ENCODE peak calls at places on chromosomes 3 and 15, in seven cellular contexts. F is tibial nerve, T is GM12878, J is transverse colon, M is adrenal gland, K is HepG2, C is prostate gland. G is an unnamed sample. For H3K4me1, the result is how much of the 10 kb centered on the place peaks cover.

GRCh38 chr3:61682671-61683408 is 121.5 kb downstream of the PTPRG start:
- DNase-seq in F (peak), T (no peak), J (no peak), M (no peak), K (no peak), C (no peak), G (no peak)

GRCh38 chr3:50192689-50193141 is 1.3 kb downstream of the GNAT1 start:
- DNase-seq in F (peak), T (peak), J (peak), M (peak), K (peak), C (peak), G (no peak)

GRCh38 chr3:73624363-73625123 is at the start of gene PDZRN3:
- DNase-seq in F (peak), T (no peak), J (peak), M (peak), K (no peak), C (peak), G (peak)

GRCh38 chr3:10238330-10238995 is 9.8 kb upstream of the TATDN2 start:
- DNase-seq in F (no peak), T (no peak), J (no peak), M (no peak), K (no peak), C (no peak), G (no peak)

GRCh38 chr3:105606052-105606451 is 239.3 kb downstream of the ALCAM start:
- DNase-seq in F (no peak), T (no peak), J (no peak), M (no peak), K (no peak), C (no peak), G (no peak)

GRCh38 chr15:29129221-29129620 is 140.4 kb downstream of the NSMCE3 start:
- DNase-seq in F (no peak), T (no peak), J (no peak), M (no peak), K (no peak), C (no peak), G (no peak)

GRCh38 chr3:8845641-8846040 is 76.2 kb upstream of the OXTR start:
- DNase-seq in F (no peak), T (no peak), J (no peak), M (no peak), K (no peak), C (no peak), G (no peak)

GRCh38 chr15:52857937-52858336 is 67.8 kb upstream of the ONECUT1 start:
- DNase-seq in F (no peak), T (no peak), J (no peak), M (no peak), K (no peak), C (no peak), G (no peak)

GRCh38 chr3:187741403-187742350 is 3.6 kb downstream of the BCL6 start:
- DNase-seq in F (peak), T (no peak), J (peak), M (peak), K (peak), C (peak), G (peak)

GRCh38 chr3:139202226-139202958 is 141.4 kb upstream of the MRPS22 start:
- DNase-seq in F (no peak), T (no peak), J (peak), M (no peak), K (peak), C (no peak), G (no peak)

GRCh38 chr3:94694894-94695293 is 632.0 kb downstream of the NSUN3 start:
- DNase-seq in F (no peak), T (no peak), J (no peak), M (no peak), K (no peak), C (no peak), G (no peak)

GRCh38 chr3:124918524-124918923 is 16.0 kb downstream of the MUC13 start:
- DNase-seq in F (no peak), T (no peak), J (no peak), M (no peak), K (no peak), C (no peak), G (peak)

GRCh38 chr15:40112789-40113188 is 4.1 kb upstream of the BMF start:
- DNase-seq in F (no peak), T (no peak), J (no peak), M (no peak), K (no peak), C (no peak), G (no peak)

GRCh38 chr15:40108855-40109735 is at the start of gene BMF:
- DNase-seq in F (peak), T (peak), J (peak), M (peak), K (peak), C (peak), G (peak)

GRCh38 chr15:40114218-40114617 is 5.5 kb upstream of the BMF start:
- DNase-seq in F (no peak), T (no peak), J (no peak), M (peak), K (no peak), C (no peak), G (peak)

GRCh38 chr15:40110866-40111550 is 2.3 kb upstream of the BMF start:
- DNase-seq in F (no peak), T (no peak), J (no peak), M (no peak), K (no peak), C (no peak), G (no peak)

DNA sequence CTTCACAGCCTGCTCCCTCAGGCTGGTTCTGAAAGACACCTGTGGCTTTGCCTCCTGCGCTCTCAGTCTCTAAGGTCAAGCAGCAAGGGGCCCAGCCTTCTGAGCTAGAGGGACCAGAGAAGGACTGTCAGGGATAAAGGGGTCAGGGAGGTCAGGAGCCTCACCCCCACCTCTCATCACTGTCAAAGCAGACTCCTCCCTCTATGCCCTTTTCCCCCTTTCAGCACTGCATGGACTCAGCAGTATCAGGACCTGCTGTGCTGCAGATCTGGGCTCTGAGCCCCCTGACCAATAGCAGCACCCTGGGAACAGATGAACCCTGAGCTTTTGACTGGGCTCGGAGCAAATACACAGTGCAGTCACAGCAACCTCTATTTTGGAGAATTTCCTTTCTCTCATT is 3.2 kb upstream of the BMF start:
- DNase-seq in F (no peak), T (no peak), J (no peak), M (no peak), K (no peak), C (no peak), G (no peak)
- H3K4me1 ChIP-seq in F (under half), T (under half), J (under half), M (under half), K (half or more), C (under half), G (under half)

DNA sequence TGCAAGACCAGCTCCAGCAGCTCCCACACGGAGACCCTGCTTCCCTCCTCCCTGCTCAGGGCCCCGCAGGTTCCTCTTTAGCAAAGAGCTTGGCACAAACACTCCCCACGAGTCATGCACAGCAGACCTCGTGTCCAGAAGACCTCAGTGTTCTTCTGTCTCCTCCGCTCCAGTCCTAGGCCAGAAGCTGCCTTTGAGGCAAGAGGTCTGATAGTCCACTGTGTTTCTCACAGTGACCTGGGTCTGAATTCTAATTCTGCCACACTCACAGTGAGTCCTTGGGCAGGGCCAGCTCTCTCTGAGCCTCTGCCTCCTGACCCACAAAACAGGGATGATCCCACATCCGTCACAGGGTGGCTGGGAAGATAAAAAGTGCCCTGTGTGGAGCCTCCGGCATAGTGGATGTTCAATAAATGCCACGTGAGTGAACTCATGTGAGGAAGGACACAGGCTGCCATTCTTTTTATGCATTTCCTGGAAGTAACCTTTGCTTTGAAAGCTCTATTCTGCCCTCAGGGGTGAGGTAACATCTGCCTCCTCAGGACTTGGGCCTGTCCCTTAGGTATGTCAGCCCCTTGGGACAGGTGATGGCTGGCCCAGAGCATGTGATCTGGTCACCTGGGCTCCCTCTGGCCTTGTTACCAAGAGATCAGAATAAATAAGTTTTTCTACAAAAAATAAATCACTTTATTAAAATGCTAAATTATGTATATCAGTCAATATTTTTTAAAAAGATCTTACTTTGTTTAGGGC is 7.6 kb downstream of the RAB6B start:
- DNase-seq in F (no peak), T (no peak), J (no peak), M (no peak), K (no peak), C (no peak), G (no peak)
- H3K4me3 ChIP-seq in F (no peak), T (no peak), J (no peak), M (no peak), K (no peak), C (no peak), G (no peak)

DNA sequence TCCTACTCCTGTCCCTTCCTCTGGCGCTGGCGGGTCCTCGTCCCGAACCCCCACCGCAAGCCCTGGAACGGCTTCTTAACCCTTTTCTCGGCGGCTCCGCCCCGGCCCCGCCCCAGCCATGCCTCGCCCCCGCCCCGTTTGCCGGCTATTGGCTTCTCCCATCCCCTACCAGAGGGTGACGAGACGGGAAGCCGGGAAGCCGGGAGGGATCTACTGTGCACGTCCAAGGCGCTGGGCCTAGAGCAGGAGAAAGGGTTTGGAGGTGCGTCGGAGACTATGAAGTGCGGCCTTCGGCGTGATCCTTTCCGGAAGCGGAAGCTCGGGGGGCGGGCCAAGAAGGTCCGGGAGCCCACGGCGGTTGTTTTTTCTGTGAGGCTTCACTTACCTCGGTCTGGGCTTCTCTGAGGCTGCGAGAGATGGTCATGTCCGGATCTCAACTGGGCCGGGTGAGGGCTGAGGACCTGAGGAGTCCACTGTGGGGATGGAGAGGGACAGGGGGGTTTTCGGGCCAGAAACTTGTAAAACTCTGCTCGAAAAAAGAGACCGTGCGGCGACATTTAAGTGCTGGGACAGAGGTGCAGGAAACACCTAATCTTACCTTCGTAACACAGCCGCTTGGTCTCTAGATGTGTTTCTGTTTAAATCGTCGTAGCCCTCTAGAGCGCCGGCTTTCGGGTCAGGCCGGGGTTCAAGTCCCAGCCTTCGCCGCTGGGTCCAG is 21.4 kb downstream of the ROPN1B start:
- DNase-seq in F (peak), T (peak), J (peak), M (peak), K (peak), C (peak), G (peak)
- TF ChIP-seq POLR2A in F (peak), T (peak), J (peak), M (peak), K (peak), C (peak), G (peak)

GRCh38 chr3:52530918-52531635 is 2.6 kb downstream of the NT5DC2 start:
- DNase-seq in F (no peak), T (no peak), J (no peak), M (peak), K (no peak), C (no peak), G (no peak)
- H3K4me1 ChIP-seq in F (half or more), T (under half), J (under half), M (under half), K (half or more), C (under half), G (under half)

GRCh38 chr15:79779739-79780138 is 117.1 kb downstream of the MTHFS start:
- DNase-seq in F (no peak), T (peak), J (no peak), M (no peak), K (no peak), C (no peak), G (no peak)
- H3K4me3 ChIP-seq in F (no peak), T (no peak), J (no peak), M (no peak), K (no peak), C (no peak), G (no peak)

GRCh38 chr3:182315313-182315712 is 478.0 kb upstream of the ATP11B start:
- DNase-seq in F (no peak), T (no peak), J (no peak), M (no peak), K (no peak), C (no peak), G (no peak)
- TF ChIP-seq POLR2A in F (no peak), T (no peak), J (no peak), M (no peak), K (no peak), C (no peak), G (no peak)

DNA sequence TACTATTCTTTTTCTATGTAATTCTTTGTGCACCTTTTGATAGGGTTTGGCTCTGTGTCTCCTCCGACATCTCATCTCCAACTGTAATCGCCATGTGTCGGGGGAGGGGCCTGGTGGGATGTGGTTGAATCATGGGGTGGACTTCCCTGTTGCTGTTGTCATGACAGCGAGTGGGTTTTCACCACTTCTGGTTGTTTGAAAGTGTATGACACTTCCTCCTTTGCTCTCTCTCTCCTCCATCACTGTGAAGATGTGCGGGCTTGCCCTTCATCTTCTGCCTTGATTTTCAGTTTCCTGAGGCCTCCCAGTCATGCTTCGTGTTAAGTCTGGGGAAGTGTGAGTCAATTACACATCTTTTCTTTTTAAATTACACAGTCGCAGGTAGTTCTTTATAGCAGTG is 225.8 kb upstream of the DPPA4 start:
- DNase-seq in F (no peak), T (no peak), J (no peak), M (no peak), K (no peak), C (no peak), G (no peak)
- H3K4me1 ChIP-seq in F (under half), T (under half), J (under half), M (under half), K (under half), C (under half), G (under half)

DNA sequence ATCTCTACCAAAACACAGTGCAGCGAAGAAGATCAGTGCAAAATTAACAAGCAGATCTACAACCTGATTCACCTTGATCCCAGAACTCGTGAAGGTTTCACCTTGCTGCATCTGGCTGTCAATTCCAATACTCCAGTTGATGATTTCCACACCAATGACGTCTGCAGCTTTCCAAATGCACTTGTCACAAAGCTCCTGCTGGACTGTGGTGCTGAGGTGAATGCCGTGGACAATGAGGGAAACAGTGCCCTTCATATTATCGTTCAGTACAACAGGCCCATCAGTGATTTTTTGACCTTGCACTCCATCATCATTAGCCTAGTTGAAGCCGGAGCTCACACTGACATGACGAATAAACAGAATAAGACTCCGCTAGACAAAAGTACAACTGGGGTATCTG is 13.2 kb downstream of the FEM1B start:
- DNase-seq in F (peak), T (no peak), J (no peak), M (no peak), K (no peak), C (no peak), G (no peak)
- H3K4me3 ChIP-seq in F (no peak), T (no peak), J (no peak), M (no peak), K (no peak), C (no peak), G (no peak)

GRCh38 chr3:38164136-38164965 is 986 bp upstream of the OXSR1 start:
- DNase-seq in F (no peak), T (no peak), J (peak), M (no peak), K (no peak), C (no peak), G (no peak)
- TF ChIP-seq POLR2A in F (no peak), T (peak), J (peak), M (peak), K (no peak), C (peak), G (peak)

G was measured in right lobe of liver.